ENCODE peak calls at places on chromosome 11, in seven cellular contexts. One of them, this sample, is unnamed.

GRCh38 chr11:11867720-11868119 is 25.9 kb downstream of the USP47 start:
- DNase-seq in fibroblast of the aortic adventitia: no peak
- DNase-seq in IMR-90: no peak
- DNase-seq in cardiac muscle cell: no peak
- DNase-seq in endothelial cell of umbilical vein: no peak
- DNase-seq in WERI-Rb-1: no peak
- DNase-seq in GM23338: peak
- DNase-seq in this sample: no peak

GRCh38 chr11:86469491-86470388 is 95.1 kb downstream of the CCDC81 start:
- DNase-seq in WERI-Rb-1: no peak
- DNase-seq in IMR-90: no peak
- DNase-seq in cardiac muscle cell: no peak
- DNase-seq in GM23338: no peak
- DNase-seq in endothelial cell of umbilical vein: no peak
- DNase-seq in fibroblast of the aortic adventitia: peak
- DNase-seq in this sample: no peak

GRCh38 chr11:68976563-68976962 is 4.2 kb downstream of the MRGPRD start:
- DNase-seq in fibroblast of the aortic adventitia: peak
- DNase-seq in WERI-Rb-1: no peak
- DNase-seq in endothelial cell of umbilical vein: no peak
- DNase-seq in cardiac muscle cell: no peak
- DNase-seq in IMR-90: peak
- DNase-seq in GM23338: no peak
- DNase-seq in this sample: no peak

GRCh38 chr11:38060930-38061329 is 1462.9 kb upstream of the RAG2 start:
- DNase-seq in GM23338: no peak
- DNase-seq in endothelial cell of umbilical vein: peak
- DNase-seq in cardiac muscle cell: no peak
- DNase-seq in WERI-Rb-1: no peak
- DNase-seq in fibroblast of the aortic adventitia: no peak
- DNase-seq in IMR-90: no peak
- DNase-seq in this sample: no peak

GRCh38 chr11:57515332-57516060 is at the start of gene SLC43A1:
- DNase-seq in fibroblast of the aortic adventitia: peak
- DNase-seq in IMR-90: peak
- DNase-seq in cardiac muscle cell: peak
- DNase-seq in endothelial cell of umbilical vein: peak
- DNase-seq in WERI-Rb-1: no peak
- DNase-seq in GM23338: peak
- DNase-seq in this sample: peak

GRCh38 chr11:65219930-65220213 is 38.1 kb downstream of the CAPN1 start:
- DNase-seq in IMR-90: no peak
- DNase-seq in WERI-Rb-1: no peak
- DNase-seq in endothelial cell of umbilical vein: no peak
- DNase-seq in GM23338: no peak
- DNase-seq in cardiac muscle cell: no peak
- DNase-seq in fibroblast of the aortic adventitia: peak
- DNase-seq in this sample: no peak

GRCh38 chr11:3939211-3939610 is 83.7 kb downstream of the STIM1 start:
- DNase-seq in IMR-90: peak
- DNase-seq in GM23338: no peak
- DNase-seq in WERI-Rb-1: no peak
- DNase-seq in fibroblast of the aortic adventitia: peak
- DNase-seq in endothelial cell of umbilical vein: no peak
- DNase-seq in cardiac muscle cell: no peak
- DNase-seq in this sample: no peak

GRCh38 chr11:134911514-134912180 is 499.6 kb upstream of the B3GAT1 start:
- DNase-seq in fibroblast of the aortic adventitia: no peak
- DNase-seq in GM23338: no peak
- DNase-seq in endothelial cell of umbilical vein: no peak
- DNase-seq in IMR-90: no peak
- DNase-seq in cardiac muscle cell: no peak
- DNase-seq in WERI-Rb-1: no peak
- DNase-seq in this sample: no peak

GRCh38 chr11:29328961-29329441 is 687.8 kb downstream of the KCNA4 start:
- DNase-seq in fibroblast of the aortic adventitia: peak
- DNase-seq in IMR-90: peak
- DNase-seq in endothelial cell of umbilical vein: peak
- DNase-seq in WERI-Rb-1: peak
- DNase-seq in GM23338: peak
- DNase-seq in cardiac muscle cell: peak
- DNase-seq in this sample: peak

GRCh38 chr11:32334822-32335221 is 100.5 kb downstream of the WT1 start:
- DNase-seq in WERI-Rb-1: no peak
- DNase-seq in cardiac muscle cell: no peak
- DNase-seq in IMR-90: no peak
- DNase-seq in GM23338: peak
- DNase-seq in endothelial cell of umbilical vein: no peak
- DNase-seq in fibroblast of the aortic adventitia: no peak
- DNase-seq in this sample: peak

GRCh38 chr11:70080763-70081162 is 2.6 kb downstream of the ANO1 start:
- DNase-seq in WERI-Rb-1: no peak
- DNase-seq in endothelial cell of umbilical vein: no peak
- DNase-seq in GM23338: no peak
- DNase-seq in cardiac muscle cell: no peak
- DNase-seq in IMR-90: no peak
- DNase-seq in fibroblast of the aortic adventitia: no peak
- DNase-seq in this sample: no peak

GRCh38 chr11:100791873-100792272 is 104.8 kb downstream of the ARHGAP42 start:
- DNase-seq in endothelial cell of umbilical vein: peak
- DNase-seq in cardiac muscle cell: no peak
- DNase-seq in IMR-90: peak
- DNase-seq in fibroblast of the aortic adventitia: peak
- DNase-seq in GM23338: peak
- DNase-seq in WERI-Rb-1: no peak
- DNase-seq in this sample: no peak

GRCh38 chr11:86537541-86538222 is 134.7 kb downstream of the ME3 start:
- DNase-seq in IMR-90: no peak
- DNase-seq in GM23338: peak
- DNase-seq in cardiac muscle cell: peak
- DNase-seq in fibroblast of the aortic adventitia: peak
- DNase-seq in endothelial cell of umbilical vein: peak
- DNase-seq in WERI-Rb-1: no peak
- DNase-seq in this sample: no peak

GRCh38 chr11:85889676-85890579 is 34.7 kb downstream of the CCDC83 start:
- DNase-seq in fibroblast of the aortic adventitia: peak
- DNase-seq in GM23338: no peak
- DNase-seq in cardiac muscle cell: no peak
- DNase-seq in WERI-Rb-1: no peak
- DNase-seq in IMR-90: peak
- DNase-seq in endothelial cell of umbilical vein: no peak
- DNase-seq in this sample: no peak

GRCh38 chr11:113494021-113494420 is 18.8 kb upstream of the DRD2 start:
- DNase-seq in GM23338: no peak
- DNase-seq in WERI-Rb-1: no peak
- DNase-seq in fibroblast of the aortic adventitia: no peak
- DNase-seq in endothelial cell of umbilical vein: no peak
- DNase-seq in cardiac muscle cell: no peak
- DNase-seq in IMR-90: no peak
- DNase-seq in this sample: no peak

GRCh38 chr11:11620966-11621880 is 582 bp downstream of the GALNT18 start:
- DNase-seq in GM23338: peak
- DNase-seq in fibroblast of the aortic adventitia: peak
- DNase-seq in WERI-Rb-1: peak
- DNase-seq in cardiac muscle cell: peak
- DNase-seq in endothelial cell of umbilical vein: peak
- DNase-seq in IMR-90: peak
- DNase-seq in this sample: peak

GRCh38 chr11:71499125-71499524 is 27.9 kb upstream of the KRTAP5-7 start:
- DNase-seq in fibroblast of the aortic adventitia: no peak
- DNase-seq in IMR-90: peak
- DNase-seq in WERI-Rb-1: no peak
- DNase-seq in GM23338: no peak
- DNase-seq in cardiac muscle cell: no peak
- DNase-seq in endothelial cell of umbilical vein: no peak
- DNase-seq in this sample: no peak

GRCh38 chr11:44711772-44712608 is 14.8 kb upstream of the TSPAN18 start:
- DNase-seq in fibroblast of the aortic adventitia: no peak
- DNase-seq in IMR-90: no peak
- DNase-seq in GM23338: peak
- DNase-seq in cardiac muscle cell: no peak
- DNase-seq in WERI-Rb-1: peak
- DNase-seq in endothelial cell of umbilical vein: no peak
- DNase-seq in this sample: no peak

GRCh38 chr11:123103326-123103980 is 41.5 kb upstream of the HSPA8 start:
- DNase-seq in IMR-90: peak
- DNase-seq in fibroblast of the aortic adventitia: peak
- DNase-seq in WERI-Rb-1: peak
- DNase-seq in endothelial cell of umbilical vein: peak
- DNase-seq in GM23338: peak
- DNase-seq in cardiac muscle cell: peak
- DNase-seq in this sample: peak

GRCh38 chr11:43574949-43575915 is 105.3 kb upstream of the HSD17B12 start:
- DNase-seq in GM23338: peak
- DNase-seq in endothelial cell of umbilical vein: peak
- DNase-seq in fibroblast of the aortic adventitia: peak
- DNase-seq in WERI-Rb-1: peak
- DNase-seq in IMR-90: peak
- DNase-seq in cardiac muscle cell: peak
- DNase-seq in this sample: no peak
- TF ChIP-seq CTCF in GM23338: no peak
- TF ChIP-seq CTCF in endothelial cell of umbilical vein: no peak
- TF ChIP-seq CTCF in fibroblast of the aortic adventitia: no peak
- TF ChIP-seq CTCF in WERI-Rb-1: no peak
- TF ChIP-seq CTCF in IMR-90: no peak
- TF ChIP-seq CTCF in cardiac muscle cell: no peak
- TF ChIP-seq CTCF in this sample: no peak

DNA sequence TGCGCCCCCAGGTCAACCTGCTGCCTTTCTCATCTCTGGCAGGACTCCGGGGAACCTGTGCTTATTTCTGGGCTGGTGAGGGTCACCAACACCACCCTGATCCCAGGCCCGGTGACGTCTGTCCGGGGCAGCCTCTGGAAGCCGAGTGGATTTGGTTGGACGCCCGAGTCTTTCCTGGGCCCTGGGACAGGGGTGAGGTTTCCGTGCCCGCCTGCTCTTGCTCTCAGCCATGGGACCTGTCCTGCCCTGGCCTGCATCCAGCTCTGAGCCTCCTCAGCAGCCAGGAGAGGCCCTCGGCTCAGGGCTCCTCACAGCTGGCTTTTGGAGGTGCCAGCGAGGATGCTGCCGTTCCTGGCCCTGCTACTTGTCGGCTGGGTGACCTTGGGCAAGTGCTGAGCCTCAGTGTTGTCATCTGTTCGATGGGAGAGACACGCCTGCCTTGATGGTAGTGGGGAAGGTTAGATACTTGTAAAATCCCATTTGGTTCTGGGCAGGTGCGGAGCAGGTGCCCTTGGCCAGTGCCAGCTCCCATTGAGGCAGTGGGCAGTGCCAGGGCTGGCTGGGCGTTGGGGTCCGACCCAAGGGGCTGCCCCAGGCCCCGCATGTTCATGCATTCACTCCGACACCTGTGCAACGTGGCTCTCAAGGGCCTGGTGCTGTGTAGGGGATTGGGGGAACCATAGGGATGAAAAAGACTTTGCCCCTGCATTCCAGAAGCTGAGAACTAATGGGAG is 58.9 kb upstream of the THY1 start:
- DNase-seq in fibroblast of the aortic adventitia: no peak
- DNase-seq in endothelial cell of umbilical vein: no peak
- DNase-seq in GM23338: no peak
- DNase-seq in WERI-Rb-1: no peak
- DNase-seq in IMR-90: no peak
- DNase-seq in cardiac muscle cell: no peak
- DNase-seq in this sample: no peak
- TF ChIP-seq CTCF in fibroblast of the aortic adventitia: no peak
- TF ChIP-seq CTCF in endothelial cell of umbilical vein: no peak
- TF ChIP-seq CTCF in GM23338: no peak
- TF ChIP-seq CTCF in WERI-Rb-1: no peak
- TF ChIP-seq CTCF in IMR-90: no peak
- TF ChIP-seq CTCF in cardiac muscle cell: no peak
- TF ChIP-seq CTCF in this sample: no peak

DNA sequence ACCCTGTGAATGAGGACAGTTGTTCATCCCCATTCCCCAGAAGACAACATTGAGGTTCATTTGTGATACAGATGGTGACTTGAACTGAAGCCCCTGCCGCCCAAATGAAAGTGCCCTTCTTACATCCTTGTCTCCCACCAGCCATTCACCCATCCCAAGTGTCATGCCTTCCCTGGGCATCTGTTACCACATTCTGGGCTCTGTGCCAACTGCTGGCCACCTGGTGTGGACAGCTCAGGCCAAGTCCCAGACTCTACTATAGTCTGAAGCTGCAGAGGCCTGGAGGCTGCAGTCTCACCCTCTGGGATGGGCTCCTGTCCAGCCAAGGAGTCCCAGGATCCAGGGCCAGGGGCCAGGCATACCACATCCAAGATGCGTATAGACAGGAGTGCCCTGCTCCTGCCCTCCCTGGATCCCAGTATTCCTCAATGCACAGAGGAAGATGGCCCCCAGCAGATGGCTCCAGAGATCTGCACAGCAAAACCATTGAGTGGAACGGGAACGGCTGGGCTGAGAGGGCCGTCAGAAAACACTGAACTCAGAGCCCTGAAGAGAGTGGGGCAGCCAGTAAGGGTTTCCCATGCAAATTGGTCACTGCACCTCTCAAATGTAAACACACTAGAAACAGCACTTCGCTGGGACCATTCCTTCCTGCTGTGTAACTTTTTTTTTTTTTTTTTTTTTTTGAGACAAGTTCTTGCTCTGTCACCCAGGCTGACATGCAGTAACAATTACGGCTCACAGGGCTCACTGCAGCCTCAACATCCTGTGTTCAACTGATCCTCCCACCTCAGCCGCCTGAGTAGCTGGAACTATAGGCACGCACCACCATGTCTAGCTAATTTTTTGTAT is 22.8 kb downstream of the ARRB1 start:
- DNase-seq in WERI-Rb-1: peak
- DNase-seq in cardiac muscle cell: peak
- DNase-seq in endothelial cell of umbilical vein: peak
- DNase-seq in IMR-90: peak
- DNase-seq in GM23338: peak
- DNase-seq in fibroblast of the aortic adventitia: peak
- DNase-seq in this sample: peak
- TF ChIP-seq CTCF in WERI-Rb-1: peak
- TF ChIP-seq CTCF in cardiac muscle cell: peak
- TF ChIP-seq CTCF in endothelial cell of umbilical vein: peak
- TF ChIP-seq CTCF in IMR-90: peak
- TF ChIP-seq CTCF in GM23338: peak
- TF ChIP-seq CTCF in fibroblast of the aortic adventitia: peak
- TF ChIP-seq CTCF in this sample: peak

GRCh38 chr11:19329910-19330309 is 89.2 kb upstream of the E2F8 start:
- DNase-seq in IMR-90: no peak
- DNase-seq in endothelial cell of umbilical vein: no peak
- DNase-seq in WERI-Rb-1: no peak
- DNase-seq in GM23338: no peak
- DNase-seq in fibroblast of the aortic adventitia: peak
- DNase-seq in cardiac muscle cell: no peak
- DNase-seq in this sample: no peak

GRCh38 chr11:19328586-19329311 is 88.0 kb upstream of the E2F8 start:
- DNase-seq in WERI-Rb-1: no peak
- DNase-seq in fibroblast of the aortic adventitia: no peak
- DNase-seq in IMR-90: no peak
- DNase-seq in cardiac muscle cell: no peak
- DNase-seq in GM23338: no peak
- DNase-seq in endothelial cell of umbilical vein: no peak
- DNase-seq in this sample: no peak

GRCh38 chr11:19323502-19323901 is 82.8 kb upstream of the E2F8 start:
- DNase-seq in cardiac muscle cell: no peak
- DNase-seq in WERI-Rb-1: no peak
- DNase-seq in IMR-90: no peak
- DNase-seq in GM23338: no peak
- DNase-seq in endothelial cell of umbilical vein: peak
- DNase-seq in fibroblast of the aortic adventitia: no peak
- DNase-seq in this sample: no peak

GRCh38 chr11:19327280-19327679 is 86.5 kb upstream of the E2F8 start:
- DNase-seq in WERI-Rb-1: no peak
- DNase-seq in IMR-90: no peak
- DNase-seq in cardiac muscle cell: no peak
- DNase-seq in endothelial cell of umbilical vein: no peak
- DNase-seq in fibroblast of the aortic adventitia: no peak
- DNase-seq in GM23338: no peak
- DNase-seq in this sample: no peak

GRCh38 chr11:19326499-19326898 is 85.8 kb upstream of the E2F8 start:
- DNase-seq in cardiac muscle cell: no peak
- DNase-seq in endothelial cell of umbilical vein: peak
- DNase-seq in IMR-90: peak
- DNase-seq in WERI-Rb-1: no peak
- DNase-seq in fibroblast of the aortic adventitia: peak
- DNase-seq in GM23338: no peak
- DNase-seq in this sample: no peak
- TF ChIP-seq CTCF in cardiac muscle cell: peak
- TF ChIP-seq CTCF in endothelial cell of umbilical vein: peak
- TF ChIP-seq CTCF in IMR-90: peak
- TF ChIP-seq CTCF in WERI-Rb-1: no peak
- TF ChIP-seq CTCF in fibroblast of the aortic adventitia: peak
- TF ChIP-seq CTCF in GM23338: peak
- TF ChIP-seq CTCF in this sample: no peak